ENCODE peak calls at places on chromosomes 1 and 21, in five cellular contexts. One of them, this sample, is unnamed.

GRCh38 chr1:42165511-42166210 is 1.1 kb upstream of the GUCA2A start:
- DNase-seq in kidney tubule cell: peak; percentile 91
- DNase-seq in stimulated activated CD4-positive, alpha-beta T cell treated with anti-CD3 and anti-CD28 coated beads, Interleukin-2, amount 100 ng/mL, for 24 hours: no peak
- DNase-seq in CD4-positive, alpha-beta memory T cell: no peak
- DNase-seq in GM04503: no peak
- DNase-seq in this sample: no peak

GRCh38 chr1:169466259-169467230 is 19.2 kb downstream of the SLC19A2 start:
- DNase-seq in stimulated activated CD4-positive, alpha-beta T cell treated with anti-CD3 and anti-CD28 coated beads, Interleukin-2, amount 100 ng/mL, for 24 hours: no peak
- DNase-seq in kidney tubule cell: peak; percentile 45
- DNase-seq in CD4-positive, alpha-beta memory T cell: peak; percentile 12
- DNase-seq in GM04503: no peak
- DNase-seq in this sample: no peak

GRCh38 chr1:33374336-33375105 is 53.6 kb upstream of the A3GALT2 start:
- DNase-seq in kidney tubule cell: no peak
- DNase-seq in stimulated activated CD4-positive, alpha-beta T cell treated with anti-CD3 and anti-CD28 coated beads, Interleukin-2, amount 100 ng/mL, for 24 hours: no peak
- DNase-seq in CD4-positive, alpha-beta memory T cell: no peak
- DNase-seq in GM04503: no peak
- DNase-seq in this sample: no peak

GRCh38 chr1:11227106-11228077 is 35.0 kb downstream of the MTOR start:
- DNase-seq in CD4-positive, alpha-beta memory T cell: no peak
- DNase-seq in kidney tubule cell: no peak
- DNase-seq in stimulated activated CD4-positive, alpha-beta T cell treated with anti-CD3 and anti-CD28 coated beads, Interleukin-2, amount 100 ng/mL, for 24 hours: no peak
- DNase-seq in GM04503: no peak
- DNase-seq in this sample: no peak

GRCh38 chr21:46160563-46161179 is 5.3 kb upstream of the FTCD start:
- DNase-seq in stimulated activated CD4-positive, alpha-beta T cell treated with anti-CD3 and anti-CD28 coated beads, Interleukin-2, amount 100 ng/mL, for 24 hours: no peak
- DNase-seq in CD4-positive, alpha-beta memory T cell: no peak
- DNase-seq in kidney tubule cell: no peak
- DNase-seq in GM04503: no peak
- DNase-seq in this sample: no peak

GRCh38 chr21:36125513-36126121 is 9.3 kb upstream of the CBR3 start:
- DNase-seq in kidney tubule cell: peak; percentile 61
- DNase-seq in GM04503: no peak
- DNase-seq in CD4-positive, alpha-beta memory T cell: peak; percentile 46
- DNase-seq in stimulated activated CD4-positive, alpha-beta T cell treated with anti-CD3 and anti-CD28 coated beads, Interleukin-2, amount 100 ng/mL, for 24 hours: peak; percentile 64
- DNase-seq in this sample: peak; percentile 41

GRCh38 chr1:86696522-86696921 is 7.9 kb upstream of the SH3GLB1 start:
- DNase-seq in stimulated activated CD4-positive, alpha-beta T cell treated with anti-CD3 and anti-CD28 coated beads, Interleukin-2, amount 100 ng/mL, for 24 hours: no peak
- DNase-seq in CD4-positive, alpha-beta memory T cell: no peak
- DNase-seq in kidney tubule cell: no peak
- DNase-seq in GM04503: no peak
- DNase-seq in this sample: no peak

GRCh38 chr21:45306832-45307571 is 19.3 kb upstream of the POFUT2 start:
- DNase-seq in CD4-positive, alpha-beta memory T cell: no peak
- DNase-seq in stimulated activated CD4-positive, alpha-beta T cell treated with anti-CD3 and anti-CD28 coated beads, Interleukin-2, amount 100 ng/mL, for 24 hours: no peak
- DNase-seq in kidney tubule cell: peak; percentile 59
- DNase-seq in GM04503: no peak
- DNase-seq in this sample: no peak

GRCh38 chr21:34819357-34819999 is 150.7 kb downstream of the CLIC6 start:
- DNase-seq in stimulated activated CD4-positive, alpha-beta T cell treated with anti-CD3 and anti-CD28 coated beads, Interleukin-2, amount 100 ng/mL, for 24 hours: no peak
- DNase-seq in GM04503: no peak
- DNase-seq in kidney tubule cell: no peak
- DNase-seq in CD4-positive, alpha-beta memory T cell: no peak
- DNase-seq in this sample: no peak

GRCh38 chr1:228005511-228006033 is 1.2 kb upstream of the WNT3A start:
- DNase-seq in CD4-positive, alpha-beta memory T cell: no peak
- DNase-seq in kidney tubule cell: peak; percentile 20
- DNase-seq in GM04503: no peak
- DNase-seq in stimulated activated CD4-positive, alpha-beta T cell treated with anti-CD3 and anti-CD28 coated beads, Interleukin-2, amount 100 ng/mL, for 24 hours: no peak
- DNase-seq in this sample: no peak